ENCODE peak calls at places on chromosomes 11 and 22, in four cellular contexts. V is ascending aorta, R is mesothelial cell of epicardium, F is BE2C. O is an unnamed sample.
A peak's percentile ranks its signal among the peaks of the same experiment; 100 is the strongest.

GRCh38 chr11:72353861-72354260 is 80.5 kb downstream of the CLPB start:
- DNase-seq in V (no peak), R (no peak), F (peak; percentile 62), O (no peak)

GRCh38 chr11:64444838-64445441 is 86.0 kb downstream of the RPS6KA4 start:
- DNase-seq in R (no peak), F (peak; percentile 18), V (no peak), O (no peak)

GRCh38 chr11:12144306-12145174 is 34.1 kb downstream of the MICAL2 start:
- DNase-seq in V (no peak), R (no peak), F (no peak), O (no peak)

GRCh38 chr22:50280708-50281383 is 10.7 kb upstream of the MAPK11 start:
- DNase-seq in V (no peak), R (no peak), F (no peak), O (no peak)

GRCh38 chr11:113681711-113682410 is 24.2 kb downstream of the TMPRSS5 start:
- DNase-seq in V (no peak), R (no peak), F (no peak), O (no peak)

GRCh38 chr22:27531782-27532530 is 269.6 kb downstream of the MN1 start:
- DNase-seq in F (no peak), R (no peak), V (no peak), O (no peak)

GRCh38 chr11:61598886-61599868 is 18.3 kb upstream of the SYT7 start:
- DNase-seq in F (peak; percentile 39), R (no peak), V (no peak), O (no peak)

GRCh38 chr22:37079668-37080171 is 28.2 kb downstream of the KCTD17 start:
- DNase-seq in V (peak; percentile 40), R (no peak), F (no peak), O (no peak)

GRCh38 chr11:61516675-61517516 is 8.3 kb downstream of the LRRC10B start:
- DNase-seq in V (no peak), R (peak; percentile 83), F (peak; percentile 44), O (peak; percentile 89)

GRCh38 chr11:57219021-57219627 is 17.9 kb downstream of the APLNR start:
- DNase-seq in V (no peak), F (peak; percentile 27), R (no peak), O (peak; percentile 44)

GRCh38 chr11:117950320-117950719 is 21.1 kb upstream of the TMPRSS13 start:
- DNase-seq in R (no peak), V (no peak), F (no peak), O (no peak)
- TF ChIP-seq CTCF in R (no peak), V (no peak), F (peak; percentile 44), O (no peak)

DNA sequence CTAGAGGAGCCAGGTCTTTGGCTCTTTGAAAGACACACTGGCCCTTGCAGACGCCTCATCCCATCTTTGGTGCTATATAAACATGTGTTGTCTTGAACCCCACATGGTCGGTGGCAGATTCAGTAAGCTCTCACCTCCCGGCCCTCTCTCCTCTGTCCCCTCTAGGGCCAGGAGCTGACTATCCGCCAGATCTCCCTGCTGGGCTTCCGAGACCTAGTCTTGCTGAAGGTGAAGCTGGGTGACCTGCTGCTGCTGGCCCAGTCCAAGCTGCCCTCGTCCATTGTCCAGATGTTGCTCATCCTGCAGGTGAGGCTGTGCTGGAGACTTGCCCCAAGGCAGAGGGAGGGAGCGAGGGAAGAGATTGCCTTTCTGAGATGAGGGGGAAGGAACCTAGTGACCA is 63.9 kb downstream of the TRAF6 start:
- DNase-seq in R (no peak), V (no peak), F (no peak), O (no peak)
- TF ChIP-seq CTCF in R (no peak), V (no peak), F (no peak), O (no peak)

GRCh38 chr11:67439321-67440228 is 2.1 kb upstream of the PTPRCAP start:
- DNase-seq in V (no peak), F (peak; percentile 56), R (no peak), O (no peak)
- TF ChIP-seq CTCF in V (no peak), F (peak; percentile 44), R (no peak), O (no peak)

GRCh38 chr11:108027057-108027456 is 18.4 kb downstream of the CUL5 start:
- DNase-seq in V (no peak), F (no peak), R (no peak), O (no peak)

GRCh38 chr11:108019870-108020540 is 11.3 kb downstream of the CUL5 start:
- DNase-seq in R (no peak), V (no peak), F (no peak), O (no peak)

DNA sequence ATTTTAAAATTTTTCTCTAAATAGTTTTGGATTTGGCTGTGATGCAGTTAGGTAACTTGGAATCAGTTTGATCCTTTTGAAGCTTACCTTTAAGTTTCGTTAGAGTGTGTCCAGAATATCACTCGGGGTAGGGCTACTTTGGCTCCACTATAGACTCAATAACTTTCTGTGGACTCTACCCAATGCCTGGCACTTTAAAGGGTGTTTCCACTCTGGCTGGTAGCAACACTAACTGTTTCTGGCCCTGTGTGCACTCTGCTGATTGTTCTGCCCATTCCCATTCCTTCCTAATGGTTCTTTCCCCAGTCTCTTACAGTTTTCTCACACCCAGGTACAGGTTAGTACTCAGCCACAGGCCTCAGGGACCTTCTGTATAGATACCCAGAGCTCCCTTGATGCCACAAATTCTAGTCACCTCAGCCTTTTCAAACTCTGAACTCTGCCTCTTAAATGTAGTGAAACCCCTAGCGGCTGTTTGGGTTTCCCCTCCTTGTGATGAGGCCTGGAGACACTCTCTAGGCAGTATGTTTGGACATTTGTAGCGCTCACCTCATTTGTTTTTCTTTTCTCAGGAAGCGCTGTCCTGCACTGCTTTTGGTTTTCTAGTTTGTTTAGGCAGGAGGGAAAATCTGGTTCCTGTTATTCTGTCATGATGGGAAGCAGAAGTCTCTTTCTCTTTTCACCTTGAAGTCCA is 16.8 kb downstream of the CUL5 start:
- DNase-seq in F (no peak), V (no peak), R (no peak), O (no peak)
- TF ChIP-seq CTCF in F (no peak), V (no peak), R (no peak), O (no peak)